ENCODE peak calls at places on chromosome 9, in ten cellular contexts. L, N, I, E, T, Z, A, J, C and U are unnamed samples.

GRCh38 chr9:115050002-115050490 is 67.9 kb downstream of the TNC start:
- DNase-seq in L (no peak), N (no peak), I (no peak), E (no peak), T (no peak), Z (no peak), A (no peak), J (no peak), C (no peak), U (no peak)

GRCh38 chr9:86079421-86080111 is 19.8 kb downstream of the GOLM1 start:
- DNase-seq in L (peak; percentile 67), N (no peak), I (no peak), E (no peak), T (peak; percentile 77), Z (no peak), A (no peak), J (no peak), C (peak; percentile 99), U (no peak)

GRCh38 chr9:129899620-129900019 is 64.4 kb downstream of the USP20 start:
- DNase-seq in L (no peak), N (no peak), I (no peak), E (no peak), T (no peak), Z (no peak), A (no peak), J (no peak), C (no peak), U (no peak)

GRCh38 chr9:130963337-130963908 is 24.4 kb upstream of the FIBCD1 start:
- DNase-seq in L (no peak), N (no peak), I (no peak), E (no peak), T (no peak), Z (no peak), A (no peak), J (no peak), C (no peak), U (no peak)

GRCh38 chr9:80796662-80797426 is 892.5 kb downstream of the TLE1 start:
- DNase-seq in L (no peak), N (no peak), I (no peak), E (no peak), T (no peak), Z (no peak), A (no peak), J (no peak), C (no peak), U (no peak)

GRCh38 chr9:11312976-11313375 is 700.2 kb upstream of the PTPRD start:
- DNase-seq in L (no peak), N (no peak), I (no peak), E (no peak), T (no peak), Z (no peak), A (no peak), J (no peak), C (no peak), U (no peak)

GRCh38 chr9:114430443-114430842 is 42.7 kb upstream of the AKNA start:
- DNase-seq in L (no peak), N (no peak), I (no peak), E (no peak), T (peak; percentile 28), Z (no peak), A (no peak), J (no peak), C (no peak), U (no peak)

GRCh38 chr9:29001006-29001405 is 1427.7 kb upstream of the C9orf72 start:
- DNase-seq in L (no peak), N (no peak), I (no peak), E (no peak), T (no peak), Z (no peak), A (no peak), J (no peak), C (no peak), U (no peak)

GRCh38 chr9:128920381-128921058 is at the start of gene PHYHD1:
- DNase-seq in L (no peak), N (peak; percentile 87), I (peak; percentile 87), E (no peak), T (peak; percentile 71), Z (peak; percentile 81), A (peak; percentile 76), J (no peak), C (no peak), U (no peak)

GRCh38 chr9:94693485-94694191 is 32.9 kb upstream of the AOPEP start:
- DNase-seq in L (no peak), N (no peak), I (no peak), E (no peak), T (no peak), Z (no peak), A (no peak), J (no peak), C (no peak), U (no peak)

GRCh38 chr9:27853529-27853928 is 280.2 kb upstream of the C9orf72 start:
- DNase-seq in L (no peak), N (no peak), I (no peak), E (no peak), T (no peak), Z (no peak), A (no peak), J (no peak), C (no peak), U (no peak)

GRCh38 chr9:33517373-33517772 is 6.7 kb upstream of the ANKRD18B start:
- DNase-seq in L (peak; percentile 25), N (peak; percentile 33), I (no peak), E (no peak), T (peak; percentile 59), Z (no peak), A (no peak), J (no peak), C (peak; percentile 45), U (peak; percentile 20)

GRCh38 chr9:134560206-134560605 is 81.4 kb upstream of the COL5A1 start:
- DNase-seq in L (no peak), N (no peak), I (peak; percentile 35), E (no peak), T (no peak), Z (no peak), A (no peak), J (no peak), C (no peak), U (no peak)

GRCh38 chr9:16069671-16070586 is 517.1 kb downstream of the CCDC171 start:
- DNase-seq in L (no peak), N (no peak), I (no peak), E (no peak), T (no peak), Z (no peak), A (no peak), J (no peak), C (no peak), U (no peak)

GRCh38 chr9:4066682-4067081 is 233.2 kb downstream of the GLIS3 start:
- DNase-seq in L (no peak), N (no peak), I (no peak), E (no peak), T (no peak), Z (no peak), A (no peak), J (no peak), C (no peak), U (no peak)

GRCh38 chr9:21078702-21079101 is 960 bp upstream of the IFNB1 start:
- DNase-seq in L (no peak), N (peak; percentile 37), I (no peak), E (no peak), T (no peak), Z (no peak), A (no peak), J (no peak), C (no peak), U (no peak)
- TF ChIP-seq CTCF in L (no peak), N (peak; percentile 70), I (no peak), E (no peak), T (no peak), Z (no peak), A (no peak), J (no peak), C (no peak), U (no peak)

GRCh38 chr9:696332-697090 is 145.0 kb upstream of the DMRT1 start:
- DNase-seq in L (peak; percentile 27), N (no peak), I (no peak), E (no peak), T (peak; percentile 69), Z (peak; percentile 45), A (no peak), J (no peak), C (peak; percentile 65), U (no peak)
- TF ChIP-seq CTCF in L (no peak), N (no peak), I (no peak), E (no peak), T (peak; percentile 35), Z (peak; percentile 48), A (no peak), J (no peak), C (no peak), U (no peak)

DNA sequence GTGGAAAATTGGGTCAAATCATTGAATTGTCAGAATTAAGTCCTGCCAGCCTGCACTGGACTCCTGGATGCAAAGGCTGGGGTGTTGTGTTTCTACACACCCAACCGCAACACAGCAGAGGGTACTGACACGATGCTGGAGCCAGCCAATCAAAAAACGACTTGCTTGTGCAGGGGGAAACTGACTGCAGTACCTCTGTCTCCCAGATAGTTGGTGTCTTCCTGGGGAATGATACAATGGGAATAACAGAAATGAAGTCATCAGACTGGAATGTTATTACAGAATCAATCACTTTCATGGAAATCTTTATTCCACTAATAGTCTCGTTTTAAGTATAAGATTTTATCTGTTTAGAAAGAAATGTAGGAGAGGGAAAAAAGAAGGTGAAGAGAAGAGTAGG is 330.3 kb downstream of the MLLT3 start:
- DNase-seq in L (no peak), N (no peak), I (no peak), E (no peak), T (peak; percentile 55), Z (no peak), A (no peak), J (no peak), C (no peak), U (no peak)
- TF ChIP-seq CTCF in L (no peak), N (no peak), I (no peak), E (no peak), T (no peak), Z (no peak), A (no peak), J (peak; percentile 15), C (no peak), U (no peak)

GRCh38 chr9:124854161-124854560 is 901 bp downstream of the WDR38 start:
- DNase-seq in L (no peak), N (no peak), I (no peak), E (no peak), T (no peak), Z (no peak), A (no peak), J (no peak), C (no peak), U (no peak)

GRCh38 chr9:124857533-124858162 is 4.1 kb downstream of the RPL35 start:
- DNase-seq in L (no peak), N (no peak), I (no peak), E (no peak), T (no peak), Z (no peak), A (no peak), J (no peak), C (no peak), U (no peak)

GRCh38 chr9:124854822-124855221 is 1.6 kb downstream of the WDR38 start:
- DNase-seq in L (no peak), N (no peak), I (no peak), E (no peak), T (no peak), Z (no peak), A (no peak), J (no peak), C (no peak), U (no peak)

GRCh38 chr9:124855566-124855943 is 2.3 kb downstream of the WDR38 start:
- DNase-seq in L (no peak), N (no peak), I (no peak), E (no peak), T (no peak), Z (no peak), A (no peak), J (no peak), C (no peak), U (no peak)

GRCh38 chr9:124855944-124856773 is 2.9 kb downstream of the WDR38 start:
- DNase-seq in L (peak; percentile 49), N (peak; percentile 51), I (no peak), E (no peak), T (no peak), Z (no peak), A (no peak), J (no peak), C (no peak), U (peak; percentile 60)
- TF ChIP-seq CTCF in L (no peak), N (peak; percentile 66), I (no peak), E (peak; percentile 71), T (peak; percentile 50), Z (peak; percentile 36), A (no peak), J (peak; percentile 34), C (peak; percentile 46), U (peak; percentile 13)